ENCODE peak calls at places on chromosomes 5 and 9, in five cellular contexts. C is hepatocyte, I is HFF-Myc, D is cardiac fibroblast, X is AG04449. L is an unnamed sample.
A peak's percentile ranks its signal among the peaks of the same experiment; 100 is the strongest.

GRCh38 chr9:84846501-84847323 is 177.2 kb downstream of the NTRK2 start:
- DNase-seq in I (no peak), X (no peak), C (no peak), D (no peak), L (no peak)

GRCh38 chr9:127277099-127277498 is 12.5 kb downstream of the GARNL3 start:
- DNase-seq in X (no peak), D (no peak), I (no peak), C (no peak), L (no peak)

GRCh38 chr5:133909584-133909983 is 58.8 kb downstream of the C5orf15 start:
- DNase-seq in C (no peak), D (no peak), I (no peak), X (no peak), L (no peak)

GRCh38 chr9:127112056-127112455 is 10.4 kb downstream of the ANGPTL2 start:
- DNase-seq in I (no peak), D (no peak), C (no peak), X (no peak), L (peak; percentile 96)

GRCh38 chr9:97437151-97437550 is 25.3 kb downstream of the TDRD7 start:
- DNase-seq in C (peak; percentile 10), X (no peak), D (no peak), I (no peak), L (no peak)

GRCh38 chr5:16673241-16673998 is 56.6 kb upstream of the RETREG1 start:
- DNase-seq in I (no peak), D (no peak), X (no peak), C (no peak), L (no peak)

GRCh38 chr5:87400305-87400899 is 12.3 kb downstream of the CCNH start:
- DNase-seq in D (peak; percentile 65), C (peak; percentile 17), X (no peak), I (no peak), L (no peak)

GRCh38 chr5:165370233-165370632 is 1864.8 kb downstream of the MAT2B start:
- DNase-seq in C (no peak), I (no peak), X (no peak), D (no peak), L (no peak)

GRCh38 chr9:113677057-113677456 is 199.1 kb upstream of the ZNF618 start:
- DNase-seq in D (peak; percentile 38), I (no peak), C (no peak), X (no peak), L (no peak)

GRCh38 chr9:116628706-116629105 is 58.4 kb upstream of the TRIM32 start:
- DNase-seq in X (no peak), D (peak; percentile 54), I (no peak), C (no peak), L (no peak)

GRCh38 chr9:99103054-99103453 is 1.9 kb upstream of the TGFBR1 start:
- DNase-seq in D (no peak), I (no peak), C (no peak), X (no peak), L (no peak)

GRCh38 chr5:1031306-1031959 is 22.8 kb downstream of the NKD2 start:
- DNase-seq in D (no peak), X (no peak), I (no peak), C (no peak), L (peak; percentile 61)

GRCh38 chr5:176619203-176619568 is 9.2 kb upstream of the GPRIN1 start:
- DNase-seq in C (peak; percentile 78), I (peak; percentile 50), D (peak; percentile 88), X (no peak), L (peak; percentile 99)

GRCh38 chr9:75892168-75892901 is 1.9 kb downstream of the PCSK5 start:
- DNase-seq in C (peak; percentile 76), I (no peak), D (peak; percentile 34), X (no peak), L (peak; percentile 70)

GRCh38 chr5:12322042-12322441 is 417.8 kb upstream of the CTNND2 start:
- DNase-seq in D (no peak), I (no peak), C (no peak), X (no peak), L (no peak)

GRCh38 chr9:6855860-6856259 is 98.1 kb downstream of the KDM4C start:
- DNase-seq in D (no peak), I (no peak), C (no peak), X (no peak), L (no peak)

GRCh38 chr5:110335361-110336046 is 391.0 kb downstream of the TMEM232 start:
- DNase-seq in X (peak; percentile 97), I (peak; percentile 7), C (no peak), D (peak; percentile 29), L (no peak)

GRCh38 chr5:58871648-58872242 is 288.9 kb downstream of the RAB3C start:
- DNase-seq in C (peak; percentile 38), X (no peak), I (no peak), D (peak; percentile 60), L (no peak)

GRCh38 chr5:115626444-115626823 is 598 bp upstream of the TMED7 start:
- DNase-seq in X (no peak), D (peak; percentile 66), C (no peak), I (no peak), L (peak; percentile 18)

GRCh38 chr5:5126444-5126843 is 13.7 kb upstream of the ADAMTS16 start:
- DNase-seq in X (no peak), C (no peak), I (no peak), D (no peak), L (no peak)

GRCh38 chr9:113537227-113537810 is 73.8 kb downstream of the RGS3 start:
- DNase-seq in X (no peak), I (no peak), D (no peak), C (no peak), L (no peak)

GRCh38 chr9:34580358-34580757 is 9.2 kb downstream of the CNTFR start:
- DNase-seq in D (no peak), C (no peak), X (no peak), I (no peak), L (peak; percentile 67)

GRCh38 chr9:34579819-34580185 is 9.7 kb downstream of the CNTFR start:
- DNase-seq in X (no peak), I (no peak), D (no peak), C (no peak), L (peak; percentile 32)

GRCh38 chr9:34578241-34579096 is 11.1 kb downstream of the CNTFR start:
- DNase-seq in D (peak; percentile 53), C (peak; percentile 75), I (no peak), X (no peak), L (peak; percentile 91)

GRCh38 chr9:34577635-34578240 is 11.8 kb downstream of the CNTFR start:
- DNase-seq in X (no peak), C (peak; percentile 61), D (no peak), I (no peak), L (peak; percentile 91)

DNA sequence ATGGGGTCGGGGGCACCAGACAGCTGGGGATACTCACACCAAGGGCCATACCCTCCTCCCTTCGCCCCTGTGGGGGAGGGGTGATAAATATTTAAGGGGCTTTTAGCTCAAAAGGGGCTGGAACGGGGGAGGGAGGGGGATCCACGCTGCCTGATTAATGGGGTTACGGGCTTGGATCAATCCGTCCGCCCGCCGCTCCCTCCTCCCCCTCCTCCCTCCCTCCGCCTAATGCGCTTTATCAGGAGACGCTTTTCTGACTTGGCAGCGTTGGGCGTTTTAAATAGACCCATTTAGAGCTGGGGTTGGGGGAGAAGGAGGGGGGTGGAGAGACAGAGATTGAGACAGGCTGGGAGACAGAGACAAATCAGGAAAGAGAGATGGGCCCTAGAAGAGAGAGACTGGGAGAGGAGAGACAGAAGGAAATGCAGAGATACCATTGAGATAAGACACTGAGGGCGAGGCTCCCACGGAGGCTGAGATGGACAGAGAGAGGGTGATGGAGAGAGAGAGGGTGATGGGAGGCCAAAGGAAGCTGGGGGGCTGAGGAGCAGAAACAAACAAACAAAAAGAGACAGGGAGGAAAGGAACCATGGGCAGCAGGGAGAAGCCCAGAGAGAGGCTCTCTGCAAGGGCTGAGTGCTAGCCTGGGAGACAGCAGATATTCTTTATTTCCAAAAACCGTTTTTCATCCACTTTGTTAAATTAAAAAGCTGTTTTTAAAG is 10.3 kb downstream of the CNTFR start:
- DNase-seq in I (no peak), C (peak; percentile 44), X (no peak), D (no peak), L (peak; percentile 81)
- H3K4me3 ChIP-seq in I (no peak overlapping the region), C (no peak overlapping the region), X (no peak overlapping the region), D (no peak overlapping the region), L (peak overlapping the region; percentile 16)

GRCh38 chr9:136052433-136052880 is 42.6 kb downstream of the NACC2 start:
- DNase-seq in D (peak; percentile 32), X (no peak), C (peak; percentile 55), I (no peak), L (peak; percentile 88)
- H3K4me3 ChIP-seq in D (no peak overlapping the region), X (peak overlapping the region; percentile 46), C (no peak overlapping the region), I (no peak overlapping the region), L (no peak overlapping the region)

GRCh38 chr9:91208837-91209236 is 152.9 kb downstream of the AUH start:
- DNase-seq in C (no peak), X (no peak), I (no peak), D (no peak), L (no peak)
- H3K4me3 ChIP-seq in C (no peak overlapping the region), X (no peak overlapping the region), I (no peak overlapping the region), D (no peak overlapping the region), L (no peak overlapping the region)

GRCh38 chr9:29656641-29657406 is 2083.5 kb upstream of the C9orf72 start:
- DNase-seq in I (no peak), C (no peak), D (no peak), X (no peak), L (no peak)
- H3K4me3 ChIP-seq in I (no peak overlapping the region), C (no peak overlapping the region), D (no peak overlapping the region), X (no peak overlapping the region), L (no peak overlapping the region)

DNA sequence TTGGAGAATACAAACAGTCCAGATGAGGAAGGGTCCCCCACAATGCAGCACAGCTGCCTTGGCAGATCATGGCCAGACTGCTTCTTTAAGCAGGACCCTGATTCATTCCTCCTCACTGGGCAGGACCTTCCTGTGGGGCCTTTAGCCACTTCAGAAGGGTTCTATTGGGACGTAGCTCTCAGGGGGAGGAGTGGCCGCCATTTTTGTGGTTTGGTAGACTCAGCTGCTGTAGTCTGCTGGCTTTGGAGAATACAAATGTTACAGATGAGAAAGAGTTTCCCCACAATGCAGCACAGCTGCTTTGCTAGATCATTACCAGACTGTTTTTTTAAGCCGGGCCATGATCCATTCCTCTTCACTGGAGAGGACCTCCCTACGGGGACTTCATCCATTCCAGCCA is 57.4 kb downstream of the TMEM38B start:
- DNase-seq in D (no peak), C (no peak), X (no peak), I (no peak), L (no peak)
- H3K4me3 ChIP-seq in D (no peak overlapping the region), C (no peak overlapping the region), X (no peak overlapping the region), I (no peak overlapping the region), L (no peak overlapping the region)

L was measured in H7.